ENCODE peak calls at places on chromosome 17, in nine cellular contexts. B is PC-3; A is upper lobe of right lung; M is Caco-2; J is body of pancreas; H is lung; N is endothelial cell of umbilical vein; Z is CD8-positive, alpha-beta T cell; P is colonic mucosa. W is an unnamed sample. For H3K4me1, the result is how much of the 10 kb centered on the place peaks cover.

GRCh38 chr17:9324864-9325263 is 250.8 kb downstream of the STX8 start:
- DNase-seq in B (no peak), A (no peak), M (no peak), J (peak), H (no peak), N (no peak), Z (no peak), P (no peak), W (peak)

GRCh38 chr17:60249517-60249826 is 99.7 kb downstream of the CA4 start:
- DNase-seq in B (no peak), A (no peak), M (no peak), J (no peak), H (no peak), N (no peak), Z (no peak), P (no peak), W (peak)

GRCh38 chr17:82031303-82031884 is at the start of gene RAC3:
- DNase-seq in B (peak), A (no peak), M (no peak), J (no peak), H (no peak), N (no peak), Z (no peak), P (no peak), W (peak)

GRCh38 chr17:47959825-47960655 is 2.4 kb upstream of the PRR15L start:
- DNase-seq in B (no peak), A (no peak), M (peak), J (peak), H (no peak), N (no peak), Z (no peak), P (peak), W (no peak)

GRCh38 chr17:14121952-14122351 is 52.6 kb downstream of the COX10 start:
- DNase-seq in B (no peak), A (no peak), M (no peak), J (no peak), H (no peak), N (peak), Z (no peak), P (no peak), W (no peak)

GRCh38 chr17:8951210-8951609 is 14.3 kb downstream of the PIK3R5 start:
- DNase-seq in B (no peak), A (no peak), M (no peak), J (no peak), H (no peak), N (no peak), Z (no peak), P (no peak), W (no peak)

GRCh38 chr17:67571478-67571877 is 146.3 kb upstream of the NOL11 start:
- DNase-seq in B (no peak), A (no peak), M (no peak), J (no peak), H (no peak), N (no peak), Z (no peak), P (no peak), W (no peak)

GRCh38 chr17:4739122-4740024 is at the start of the genes CXCL16 and ZMYND15:
- DNase-seq in B (peak), A (peak), M (peak), J (peak), H (peak), N (peak), Z (peak), P (peak), W (peak)

GRCh38 chr17:35744830-35745229 is 8.2 kb downstream of the GAS2L2 start:
- DNase-seq in B (no peak), A (no peak), M (no peak), J (no peak), H (no peak), N (no peak), Z (no peak), P (no peak), W (no peak)

GRCh38 chr17:5097101-5097834 is 14.4 kb downstream of the ZNF232 start:
- DNase-seq in B (no peak), A (peak), M (no peak), J (peak), H (no peak), N (no peak), Z (peak), P (peak), W (peak)

GRCh38 chr17:52124993-52125392 is 33.5 kb downstream of the CA10 start:
- DNase-seq in B (no peak), A (no peak), M (no peak), J (no peak), H (no peak), N (no peak), Z (no peak), P (no peak), W (no peak)

GRCh38 chr17:35244345-35245195 is 1.7 kb downstream of the SLFN5 start:
- DNase-seq in B (peak), A (peak), M (no peak), J (peak), H (peak), N (peak), Z (peak), P (peak), W (peak)

GRCh38 chr17:45287526-45288264 is 25.8 kb upstream of the SPATA32 start:
- DNase-seq in B (no peak), A (no peak), M (no peak), J (peak), H (no peak), N (no peak), Z (no peak), P (no peak), W (no peak)

GRCh38 chr17:45907720-45908395 is 13.5 kb downstream of the MAPT start:
- DNase-seq in B (no peak), A (no peak), M (no peak), J (no peak), H (no peak), N (no peak), Z (no peak), P (no peak), W (no peak)

GRCh38 chr17:80101946-80102706 is 745 bp downstream of the GAA start:
- DNase-seq in B (peak), A (peak), M (peak), J (peak), H (no peak), N (peak), Z (no peak), P (peak), W (peak)

GRCh38 chr17:74192950-74193781 is 10.3 kb upstream of the RPL38 start:
- DNase-seq in B (peak), A (peak), M (peak), J (peak), H (no peak), N (no peak), Z (no peak), P (peak), W (no peak)

GRCh38 chr17:74356640-74357465 is 4.8 kb downstream of the BTBD17 start:
- DNase-seq in B (peak), A (no peak), M (no peak), J (no peak), H (no peak), N (no peak), Z (no peak), P (no peak), W (peak)

GRCh38 chr17:10198509-10199249 is at the start of gene GAS7:
- DNase-seq in B (no peak), A (peak), M (no peak), J (peak), H (no peak), N (no peak), Z (peak), P (peak), W (peak)

GRCh38 chr17:68762911-68763310 is 161.7 kb upstream of the FAM20A start:
- DNase-seq in B (no peak), A (no peak), M (no peak), J (no peak), H (no peak), N (no peak), Z (no peak), P (no peak), W (no peak)

GRCh38 chr17:82170412-82170961 is 42.2 kb downstream of the CCDC57 start:
- DNase-seq in B (no peak), A (peak), M (no peak), J (peak), H (no peak), N (no peak), Z (no peak), P (no peak), W (no peak)

GRCh38 chr17:61731330-61731729 is 132.0 kb downstream of the BRIP1 start:
- DNase-seq in B (no peak), A (no peak), M (no peak), J (no peak), H (no peak), N (peak), Z (no peak), P (no peak), W (no peak)

GRCh38 chr17:77973953-77974352 is 15.4 kb downstream of the TNRC6C start:
- DNase-seq in B (no peak), A (no peak), M (no peak), J (no peak), H (no peak), N (no peak), Z (no peak), P (no peak), W (no peak)

GRCh38 chr17:81636505-81637288 is at the start of the genes NPLOC4 and TSPAN10:
- DNase-seq in B (peak), A (peak), M (peak), J (peak), H (peak), N (peak), Z (peak), P (peak), W (peak)

GRCh38 chr17:36183001-36183810 is 6.8 kb upstream of the TBC1D3B start:
- DNase-seq in B (peak), A (peak), M (peak), J (peak), H (no peak), N (no peak), Z (no peak), P (peak), W (peak)

GRCh38 chr17:29840884-29841283 is 89.1 kb downstream of the SSH2 start:
- DNase-seq in B (peak), A (no peak), M (no peak), J (no peak), H (no peak), N (peak), Z (no peak), P (no peak), W (no peak)

GRCh38 chr17:29710891-29711418 is 88.2 kb upstream of the CORO6 start:
- DNase-seq in B (peak), A (no peak), M (peak), J (no peak), H (no peak), N (no peak), Z (no peak), P (no peak), W (no peak)

GRCh38 chr17:42018339-42018738 is 1.1 kb upstream of the DNAJC7 start:
- DNase-seq in B (no peak), A (no peak), M (no peak), J (no peak), H (no peak), N (no peak), Z (no peak), P (no peak), W (no peak)

GRCh38 chr17:34527908-34528470 is 51.4 kb upstream of the TMEM132E start:
- DNase-seq in B (no peak), A (no peak), M (no peak), J (no peak), H (no peak), N (no peak), Z (no peak), P (no peak), W (no peak)

GRCh38 chr17:41863074-41863843 is 2.0 kb downstream of the KLHL11 start:
- DNase-seq in B (no peak), A (no peak), M (no peak), J (no peak), H (no peak), N (no peak), Z (no peak), P (no peak), W (no peak)

GRCh38 chr17:64653985-64654355 is 8.1 kb downstream of the SMURF2 start:
- DNase-seq in B (peak), A (no peak), M (no peak), J (no peak), H (no peak), N (no peak), Z (no peak), P (no peak), W (peak)

GRCh38 chr17:35254107-35254802 is 11.4 kb downstream of the SLFN5 start:
- DNase-seq in B (peak), A (no peak), M (no peak), J (peak), H (peak), N (peak), Z (no peak), P (peak), W (peak)

GRCh38 chr17:45146616-45147101 is 1.6 kb upstream of the HEXIM1 start:
- DNase-seq in B (no peak), A (no peak), M (peak), J (peak), H (peak), N (peak), Z (no peak), P (peak), W (no peak)

GRCh38 chr17:43905400-43905984 is 1.8 kb downstream of the MPP2 start:
- DNase-seq in B (no peak), A (no peak), M (no peak), J (no peak), H (no peak), N (no peak), Z (no peak), P (no peak), W (no peak)

GRCh38 chr17:63699638-63700527 is at the start of gene LIMD2:
- DNase-seq in B (peak), A (peak), M (no peak), J (peak), H (no peak), N (peak), Z (peak), P (peak), W (peak)

GRCh38 chr17:16937431-16937830 is 34.5 kb downstream of the TNFRSF13B start:
- DNase-seq in B (no peak), A (no peak), M (no peak), J (no peak), H (no peak), N (no peak), Z (no peak), P (no peak), W (no peak)

GRCh38 chr17:16938031-16938430 is 33.9 kb downstream of the TNFRSF13B start:
- DNase-seq in B (no peak), A (no peak), M (no peak), J (no peak), H (no peak), N (no peak), Z (no peak), P (no peak), W (no peak)

GRCh38 chr17:16939271-16939576 is 32.7 kb downstream of the TNFRSF13B start:
- DNase-seq in B (no peak), A (no peak), M (no peak), J (no peak), H (no peak), N (no peak), Z (no peak), P (no peak), W (no peak)

GRCh38 chr17:16939606-16940115 is 32.3 kb downstream of the TNFRSF13B start:
- DNase-seq in B (no peak), A (peak), M (no peak), J (no peak), H (no peak), N (no peak), Z (no peak), P (no peak), W (no peak)

DNA sequence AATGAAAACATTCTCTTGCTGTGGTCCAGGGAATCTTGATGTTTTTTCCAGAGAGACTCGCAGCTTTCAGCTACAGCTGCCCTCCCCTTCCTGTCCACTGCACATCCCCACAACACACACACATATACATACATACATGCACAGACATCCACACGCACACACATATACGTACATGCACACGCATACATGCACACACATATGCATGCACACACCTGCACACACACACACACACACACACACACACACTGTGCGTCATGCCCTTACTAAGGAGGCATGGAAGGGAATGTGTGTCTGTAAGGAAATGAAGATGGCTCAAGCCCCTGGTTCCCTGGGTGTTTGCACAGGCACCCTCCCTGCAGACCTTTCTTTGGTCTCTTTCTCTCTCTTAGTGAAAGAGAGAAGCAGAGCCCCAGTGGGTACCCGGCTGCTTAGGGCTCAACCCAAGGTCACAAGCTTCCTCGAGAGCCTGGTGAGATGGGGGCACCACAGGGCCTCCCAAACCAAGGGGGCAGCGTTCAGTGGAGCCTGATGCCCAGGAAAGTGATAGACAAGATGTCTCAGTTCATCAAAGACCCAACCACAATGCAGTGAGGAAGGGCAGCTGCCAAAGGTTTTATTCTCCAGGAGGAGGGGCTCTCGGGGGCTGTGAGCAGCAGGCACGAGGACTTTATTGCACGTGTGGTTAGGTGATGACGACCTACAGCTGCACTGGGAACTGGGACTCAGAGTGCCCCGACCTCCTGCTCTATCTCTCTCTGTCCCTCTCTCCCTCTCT is 33.2 kb downstream of the TNFRSF13B start:
- DNase-seq in B (no peak), A (no peak), M (peak), J (no peak), H (no peak), N (no peak), Z (no peak), P (no peak), W (peak)
- TF ChIP-seq CTCF in B (no peak), A (no peak), M (no peak), J (no peak), H (no peak), N (no peak), Z (no peak), P (no peak), W (no peak)

GRCh38 chr17:1485748-1486376 is 6.6 kb downstream of the MYO1C start:
- DNase-seq in B (peak), A (peak), M (peak), J (peak), H (peak), N (peak), Z (peak), P (peak), W (peak)

GRCh38 chr17:1487939-1488825 is 4.3 kb downstream of the MYO1C start:
- DNase-seq in B (peak), A (peak), M (no peak), J (peak), H (peak), N (peak), Z (peak), P (peak), W (peak)

GRCh38 chr17:1488826-1489275 is 3.6 kb downstream of the MYO1C start:
- DNase-seq in B (no peak), A (no peak), M (no peak), J (no peak), H (no peak), N (no peak), Z (no peak), P (no peak), W (no peak)

GRCh38 chr17:1485311-1485747 is 7.2 kb downstream of the MYO1C start:
- DNase-seq in B (peak), A (peak), M (peak), J (peak), H (peak), N (peak), Z (no peak), P (peak), W (peak)

DNA sequence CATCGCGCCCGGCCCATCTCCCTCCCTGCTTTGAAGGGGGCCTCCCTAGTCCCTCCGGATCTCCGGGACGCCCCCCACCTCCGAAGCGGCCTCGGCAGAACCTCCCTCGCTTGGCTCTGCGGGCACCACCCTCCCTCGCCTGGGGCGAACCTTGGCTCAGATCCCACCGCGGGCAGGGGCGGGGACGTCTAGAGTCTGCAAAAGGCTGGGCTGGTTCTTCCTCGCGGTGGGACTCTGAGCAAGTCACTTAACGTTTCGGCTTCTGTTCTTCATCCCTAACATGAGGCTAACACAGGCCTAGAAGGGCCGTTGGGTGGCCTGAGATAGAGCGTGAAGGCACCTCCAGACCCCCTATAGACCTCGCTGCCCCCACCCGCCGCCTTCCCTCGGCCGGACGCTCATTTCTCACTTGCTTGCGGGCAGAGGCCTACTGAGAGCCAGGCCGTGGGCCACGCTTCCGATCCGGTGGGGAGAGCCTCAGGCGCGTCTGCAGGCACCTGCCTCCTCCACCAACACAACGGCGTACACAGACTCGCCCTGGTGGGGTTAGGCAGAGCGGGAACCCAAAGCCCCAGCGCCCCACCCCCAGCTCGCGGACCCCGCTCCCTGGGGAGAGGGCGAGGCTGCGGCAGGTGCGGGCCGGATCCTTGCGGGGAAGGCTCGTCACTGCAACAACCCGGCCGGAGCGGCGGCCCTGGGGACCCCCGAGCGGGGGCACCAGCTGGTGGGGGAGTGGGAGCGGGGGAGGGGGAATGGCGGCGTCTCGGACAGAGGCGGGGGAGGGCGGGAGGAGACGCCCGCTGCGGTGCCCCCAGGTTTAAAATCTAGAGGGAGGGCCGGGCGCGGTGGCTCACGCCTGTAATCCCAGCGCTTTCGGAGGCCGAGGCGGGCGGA is 5.4 kb downstream of the MYO1C start:
- DNase-seq in B (no peak), A (peak), M (peak), J (peak), H (peak), N (peak), Z (peak), P (peak), W (peak)
- H3K4me3 ChIP-seq in B (no peak), A (peak), M (no peak), J (no peak), H (no peak), N (no peak), Z (peak), P (peak), W (peak)

DNA sequence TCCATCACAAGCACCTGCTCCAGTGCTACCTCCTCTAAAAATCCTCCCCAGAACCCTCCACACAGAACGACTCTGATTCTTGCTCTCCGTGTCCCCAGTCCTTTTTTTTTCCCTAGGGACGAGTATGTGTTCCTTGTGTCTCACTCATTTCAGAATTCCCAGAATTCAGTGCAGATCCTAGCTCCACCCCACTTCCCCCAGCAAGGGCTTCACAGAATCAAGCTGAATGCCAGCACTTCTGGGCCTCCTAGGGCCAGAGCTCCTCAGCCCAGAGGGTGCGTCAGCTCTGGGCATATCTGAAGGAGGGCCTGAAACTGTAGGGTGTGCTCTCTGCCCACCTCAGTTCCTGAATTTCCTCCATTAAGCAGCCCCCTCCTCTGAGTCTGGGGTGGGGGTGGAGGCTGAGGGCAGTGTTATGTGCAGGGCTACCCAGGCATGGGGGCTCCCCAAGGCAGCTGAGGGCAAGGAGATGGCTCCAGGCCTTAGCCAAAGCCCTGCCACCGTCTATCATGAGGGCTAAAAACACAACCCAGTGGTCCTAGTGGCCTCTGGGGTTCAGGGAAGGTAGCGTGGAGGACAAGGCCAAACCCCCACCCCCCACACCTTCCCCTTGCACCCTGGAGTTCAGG is 6.5 kb downstream of the UNC119 start:
- DNase-seq in B (no peak), A (no peak), M (no peak), J (no peak), H (no peak), N (no peak), Z (no peak), P (no peak), W (no peak)
- H3K4me1 ChIP-seq in B (under half), A (under half), M (under half), J (under half), H (under half), N (under half), Z (under half), P (under half), W (under half)

GRCh38 chr17:76498886-76499667 is 2.1 kb downstream of the RHBDF2 start:
- DNase-seq in B (peak), A (no peak), M (no peak), J (peak), H (no peak), N (no peak), Z (no peak), P (no peak), W (no peak)
- TF ChIP-seq CTCF in B (no peak), A (no peak), M (no peak), J (no peak), H (no peak), N (no peak), Z (no peak), P (no peak), W (no peak)

GRCh38 chr17:7232114-7232513 is 2.2 kb downstream of the DVL2 start:
- DNase-seq in B (peak), A (no peak), M (no peak), J (no peak), H (no peak), N (no peak), Z (no peak), P (no peak), W (no peak)
- H3K4me3 ChIP-seq in B (peak), A (peak), M (no peak), J (no peak), H (no peak), N (no peak), Z (no peak), P (no peak), W (no peak)